ENCODE peak calls at places on chromosomes 5 and 9, in five cellular contexts. T is tibial nerve, F is cardiac fibroblast, I is lower leg skin, N is WERI-Rb-1. Y is an unnamed sample.

GRCh38 chr5:178627259-178627598 is 379 bp upstream of the CLK4 start:
- DNase-seq in T (no peak), F (no peak), I (no peak), N (no peak), Y (no peak)

GRCh38 chr9:104586496-104587180 is 12.6 kb downstream of the OR13C5 start:
- DNase-seq in T (no peak), F (peak), I (no peak), N (no peak), Y (no peak)

GRCh38 chr5:102930244-102930643 is 175.1 kb downstream of the PAM start:
- DNase-seq in T (no peak), F (no peak), I (no peak), N (no peak), Y (no peak)

GRCh38 chr9:126283799-126284465 is 42.7 kb upstream of the MVB12B start:
- DNase-seq in T (no peak), F (no peak), I (no peak), N (no peak), Y (no peak)

GRCh38 chr9:75907329-75907728 is 16.9 kb downstream of the PCSK5 start:
- DNase-seq in T (no peak), F (peak), I (no peak), N (no peak), Y (no peak)

GRCh38 chr5:158162026-158162425 is 303.1 kb upstream of the CLINT1 start:
- DNase-seq in T (no peak), F (no peak), I (no peak), N (no peak), Y (no peak)

GRCh38 chr9:15856591-15856990 is 303.7 kb downstream of the CCDC171 start:
- DNase-seq in T (no peak), F (peak), I (no peak), N (no peak), Y (no peak)

GRCh38 chr5:95786821-95787408 is 35.6 kb downstream of the GLRX start:
- DNase-seq in T (no peak), F (peak), I (no peak), N (no peak), Y (no peak)

GRCh38 chr9:128203842-128204551 is 818 bp downstream of the DNM1 start:
- DNase-seq in T (no peak), F (peak), I (no peak), N (peak), Y (no peak)

DNA sequence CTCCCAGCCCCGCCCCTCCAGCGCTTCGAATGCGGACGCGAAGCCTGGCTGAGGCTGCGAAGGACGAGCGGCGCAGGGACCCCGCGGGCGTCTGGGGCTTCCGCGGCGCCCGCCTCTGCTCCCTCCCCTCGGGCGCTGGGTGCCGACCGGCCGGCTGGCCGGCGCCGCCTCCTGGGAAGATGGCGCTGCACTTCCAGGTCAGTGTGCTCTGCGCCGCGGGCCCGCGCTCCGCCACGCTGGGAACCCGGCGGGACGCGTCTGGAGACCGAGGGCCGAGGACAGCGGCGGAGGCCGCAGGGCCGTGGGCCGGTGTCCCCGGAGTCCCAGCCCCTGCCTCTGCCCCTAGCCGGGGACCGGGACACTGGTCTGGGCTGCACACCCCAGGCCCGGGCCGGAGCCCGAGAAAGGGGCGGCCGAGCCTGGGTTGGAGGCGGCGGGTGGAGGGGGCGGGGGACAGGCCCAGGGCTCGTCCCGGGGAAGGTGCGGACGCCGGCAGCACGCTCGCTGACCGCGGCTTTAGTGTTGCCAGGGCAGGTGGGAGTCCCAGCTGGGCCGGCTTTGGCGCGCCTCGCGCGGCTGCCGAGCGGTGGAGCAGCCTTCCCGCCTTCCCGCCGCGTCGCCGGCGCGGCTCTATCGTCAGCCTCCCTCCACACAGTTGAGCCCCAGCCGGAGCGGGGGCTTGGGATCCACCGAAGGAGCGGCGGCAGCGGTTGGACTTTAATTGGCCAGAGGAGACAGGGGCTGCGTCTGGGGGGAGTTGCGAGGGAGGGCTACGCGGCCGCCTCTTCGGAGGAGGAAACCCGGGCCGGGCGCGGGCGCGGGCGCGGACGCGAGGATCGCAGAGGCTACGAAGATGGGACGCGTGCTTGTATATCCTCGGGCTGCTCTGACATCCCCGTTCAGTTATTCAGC is at the start of gene RANBP17:
- DNase-seq in T (no peak), F (peak), I (no peak), N (peak), Y (no peak)
- TF ChIP-seq CTCF in T (no peak), F (no peak), I (no peak), N (peak), Y (no peak)

DNA sequence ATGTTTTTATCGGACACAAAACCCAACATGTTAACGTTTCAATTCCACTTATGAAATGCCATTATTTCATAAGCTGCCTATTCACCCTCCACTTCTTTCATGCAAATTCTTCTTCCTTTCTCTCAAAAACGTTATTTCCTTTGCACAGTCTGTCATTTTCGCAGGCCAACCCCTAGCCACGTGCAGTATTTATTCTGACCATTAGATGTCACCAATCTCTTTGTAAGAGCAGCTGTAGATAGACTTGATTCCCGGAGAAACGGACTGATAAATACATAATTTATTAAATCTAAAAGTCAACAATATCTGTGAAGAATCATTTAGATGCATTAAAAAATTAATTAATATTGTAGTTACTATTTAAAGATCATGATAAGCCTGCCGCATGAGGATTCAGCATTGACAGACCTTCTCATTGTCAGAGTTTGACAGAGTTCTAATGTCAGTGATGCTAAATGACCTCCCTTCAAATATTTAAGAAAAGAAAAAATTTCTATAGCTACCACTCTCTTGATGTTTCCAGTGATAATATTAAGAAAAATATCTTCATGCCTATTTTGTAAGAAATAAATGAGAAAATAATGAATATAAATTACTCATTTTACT is 933.6 kb downstream of the CDH12 start:
- DNase-seq in T (no peak), F (peak), I (no peak), N (peak), Y (no peak)
- TF ChIP-seq CTCF in T (no peak), F (peak), I (no peak), N (peak), Y (no peak)

GRCh38 chr9:108394726-108395125 is 461.1 kb downstream of the ACTL7B start:
- DNase-seq in T (no peak), F (no peak), I (no peak), N (no peak), Y (no peak)

GRCh38 chr9:108396193-108396592 is 459.6 kb downstream of the ACTL7B start:
- DNase-seq in T (no peak), F (no peak), I (no peak), N (no peak), Y (no peak)

GRCh38 chr9:108397286-108397685 is 458.5 kb downstream of the ACTL7B start:
- DNase-seq in T (no peak), F (no peak), I (no peak), N (no peak), Y (no peak)

GRCh38 chr9:108396618-108397017 is 459.2 kb downstream of the ACTL7B start:
- DNase-seq in T (no peak), F (no peak), I (no peak), N (no peak), Y (no peak)

DNA sequence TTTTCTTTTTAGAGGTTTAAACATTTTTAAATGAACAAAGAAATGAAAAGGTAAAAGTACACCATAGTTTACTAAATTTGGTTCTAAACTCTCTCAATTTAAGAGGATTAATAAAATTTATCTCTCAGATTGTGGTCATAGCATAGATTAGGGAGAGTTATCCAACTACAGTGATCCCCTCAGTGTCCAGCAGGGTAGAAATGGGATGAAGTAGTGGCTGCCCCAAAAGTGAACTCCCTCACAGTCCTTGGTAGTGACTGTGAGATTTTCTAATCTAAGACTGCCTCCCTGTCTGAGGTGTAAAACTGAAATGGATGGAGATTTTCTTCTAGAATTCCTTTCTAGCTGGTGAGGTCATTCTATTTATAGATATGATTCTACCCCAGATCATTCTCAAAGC is 455.5 kb downstream of the ACTL7B start:
- DNase-seq in T (no peak), F (no peak), I (no peak), N (no peak), Y (no peak)
- TF ChIP-seq CTCF in T (no peak), F (peak), I (no peak), N (no peak), Y (no peak)

GRCh38 chr5:170268884-170269283 is 28.7 kb downstream of the LCP2 start:
- DNase-seq in T (no peak), F (no peak), I (no peak), N (no peak), Y (no peak)
- TF ChIP-seq CTCF in T (no peak), F (no peak), I (no peak), N (no peak), Y (no peak)

GRCh38 chr9:90055226-90055625 is 450.4 kb downstream of the GADD45G start:
- DNase-seq in T (no peak), F (no peak), I (no peak), N (no peak), Y (no peak)

GRCh38 chr9:90054810-90055209 is 450.0 kb downstream of the GADD45G start:
- DNase-seq in T (no peak), F (no peak), I (no peak), N (no peak), Y (no peak)

GRCh38 chr9:90047828-90048227 is 443.0 kb downstream of the GADD45G start:
- DNase-seq in T (no peak), F (no peak), I (no peak), N (no peak), Y (no peak)

GRCh38 chr9:90057361-90057760 is 452.5 kb downstream of the GADD45G start:
- DNase-seq in T (no peak), F (no peak), I (no peak), N (no peak), Y (no peak)

DNA sequence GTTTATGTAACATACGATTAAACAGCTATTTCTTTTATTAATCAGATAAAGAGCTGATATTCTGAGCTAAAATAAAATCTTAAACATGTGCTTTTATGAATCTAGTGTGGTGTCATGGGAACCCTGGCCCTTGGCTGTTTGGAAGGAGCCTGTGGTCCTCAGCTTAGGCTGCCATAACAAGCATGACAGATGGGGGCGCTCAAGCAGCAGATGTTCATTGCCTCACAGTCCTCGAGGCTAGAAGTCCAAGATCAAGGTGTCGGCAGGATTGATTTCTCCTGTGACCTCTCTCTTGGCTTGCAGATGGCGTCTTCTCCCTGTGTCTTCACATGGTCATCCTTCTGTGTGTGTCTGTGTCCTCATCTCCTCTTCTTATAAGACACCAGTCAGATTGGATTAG is 448.2 kb downstream of the GADD45G start:
- DNase-seq in T (no peak), F (no peak), I (no peak), N (peak), Y (no peak)
- TF ChIP-seq CTCF in T (no peak), F (no peak), I (no peak), N (peak), Y (no peak)

GRCh38 chr5:169100735-169101075 is 200.2 kb downstream of the SLIT3 start:
- DNase-seq in T (no peak), F (peak), I (peak), N (no peak), Y (no peak)
- TF ChIP-seq CTCF in T (no peak), F (no peak), I (no peak), N (no peak), Y (no peak)

Y was measured in CD8-positive, alpha-beta T cell.